ENCODE peak calls at places on chromosomes 1 and 21, in ten cellular contexts. One of them, this sample, is unnamed.

GRCh38 chr1:105483436-105483835 is 1573.0 kb upstream of the PRMT6 start:
- DNase-seq in sigmoid colon: no peak
- DNase-seq in pancreas: no peak
- DNase-seq in heart left ventricle: no peak
- DNase-seq in right atrium auricular region: no peak
- DNase-seq in psoas muscle: no peak
- DNase-seq in CD4-positive, alpha-beta memory T cell: no peak
- DNase-seq in Peyer's patch: no peak
- DNase-seq in lung: no peak
- DNase-seq in left ventricle myocardium inferior: no peak
- DNase-seq in this sample: no peak

GRCh38 chr1:95022527-95022926 is 50.2 kb downstream of the ALG14 start:
- DNase-seq in sigmoid colon: no peak
- DNase-seq in pancreas: no peak
- DNase-seq in heart left ventricle: no peak
- DNase-seq in right atrium auricular region: no peak
- DNase-seq in psoas muscle: no peak
- DNase-seq in CD4-positive, alpha-beta memory T cell: no peak
- DNase-seq in Peyer's patch: no peak
- DNase-seq in lung: no peak
- DNase-seq in left ventricle myocardium inferior: no peak
- DNase-seq in this sample: no peak

GRCh38 chr1:46076343-46076742 is 56.1 kb downstream of the PIK3R3 start:
- DNase-seq in sigmoid colon: no peak
- DNase-seq in pancreas: no peak
- DNase-seq in heart left ventricle: no peak
- DNase-seq in right atrium auricular region: no peak
- DNase-seq in psoas muscle: no peak
- DNase-seq in CD4-positive, alpha-beta memory T cell: no peak
- DNase-seq in Peyer's patch: no peak
- DNase-seq in lung: no peak
- DNase-seq in left ventricle myocardium inferior: no peak
- DNase-seq in this sample: no peak

GRCh38 chr1:23417570-23417969 is 7.0 kb downstream of the TCEA3 start:
- DNase-seq in sigmoid colon: no peak
- DNase-seq in pancreas: peak; percentile 91
- DNase-seq in heart left ventricle: peak; percentile 79
- DNase-seq in right atrium auricular region: no peak
- DNase-seq in psoas muscle: peak; percentile 75
- DNase-seq in CD4-positive, alpha-beta memory T cell: no peak
- DNase-seq in Peyer's patch: no peak
- DNase-seq in lung: no peak
- DNase-seq in left ventricle myocardium inferior: peak; percentile 45
- DNase-seq in this sample: no peak

GRCh38 chr1:4422496-4423289 is 231.7 kb upstream of the AJAP1 start:
- DNase-seq in sigmoid colon: no peak
- DNase-seq in pancreas: no peak
- DNase-seq in heart left ventricle: no peak
- DNase-seq in right atrium auricular region: no peak
- DNase-seq in psoas muscle: no peak
- DNase-seq in CD4-positive, alpha-beta memory T cell: no peak
- DNase-seq in Peyer's patch: no peak
- DNase-seq in lung: no peak
- DNase-seq in left ventricle myocardium inferior: no peak
- DNase-seq in this sample: no peak

GRCh38 chr1:201709564-201710295 is 119.2 kb upstream of the IPO9 start:
- DNase-seq in sigmoid colon: peak; percentile 90
- DNase-seq in pancreas: peak; percentile 88
- DNase-seq in heart left ventricle: peak; percentile 86
- DNase-seq in right atrium auricular region: peak; percentile 82
- DNase-seq in psoas muscle: peak; percentile 85
- DNase-seq in CD4-positive, alpha-beta memory T cell: peak; percentile 35
- DNase-seq in Peyer's patch: peak; percentile 52
- DNase-seq in lung: peak; percentile 69
- DNase-seq in left ventricle myocardium inferior: peak; percentile 80
- DNase-seq in this sample: peak; percentile 15

GRCh38 chr1:58816072-58816746 is 32.4 kb upstream of the JUN start:
- DNase-seq in sigmoid colon: peak; percentile 96
- DNase-seq in pancreas: peak; percentile 94
- DNase-seq in heart left ventricle: peak; percentile 96
- DNase-seq in right atrium auricular region: peak; percentile 89
- DNase-seq in psoas muscle: peak; percentile 95
- DNase-seq in CD4-positive, alpha-beta memory T cell: peak; percentile 77
- DNase-seq in Peyer's patch: peak; percentile 85
- DNase-seq in lung: peak; percentile 92
- DNase-seq in left ventricle myocardium inferior: peak; percentile 93
- DNase-seq in this sample: peak; percentile 75

GRCh38 chr1:93878501-93878888 is 511 bp downstream of the DNTTIP2 start:
- DNase-seq in sigmoid colon: peak; percentile 66
- DNase-seq in pancreas: peak; percentile 61
- DNase-seq in heart left ventricle: peak; percentile 50
- DNase-seq in right atrium auricular region: no peak
- DNase-seq in psoas muscle: peak; percentile 82
- DNase-seq in CD4-positive, alpha-beta memory T cell: peak; percentile 38
- DNase-seq in Peyer's patch: peak; percentile 52
- DNase-seq in lung: peak; percentile 48
- DNase-seq in left ventricle myocardium inferior: peak; percentile 20
- DNase-seq in this sample: peak; percentile 79

GRCh38 chr1:147171399-147172167 is 687 bp downstream of the PRKAB2 start:
- DNase-seq in sigmoid colon: no peak
- DNase-seq in pancreas: no peak
- DNase-seq in heart left ventricle: no peak
- DNase-seq in right atrium auricular region: no peak
- DNase-seq in psoas muscle: no peak
- DNase-seq in CD4-positive, alpha-beta memory T cell: no peak
- DNase-seq in Peyer's patch: no peak
- DNase-seq in lung: no peak
- DNase-seq in left ventricle myocardium inferior: no peak
- DNase-seq in this sample: no peak

GRCh38 chr1:153364181-153364580 is 6.5 kb downstream of the S100A9 start:
- DNase-seq in sigmoid colon: no peak
- DNase-seq in pancreas: no peak
- DNase-seq in heart left ventricle: no peak
- DNase-seq in right atrium auricular region: no peak
- DNase-seq in psoas muscle: no peak
- DNase-seq in CD4-positive, alpha-beta memory T cell: no peak
- DNase-seq in Peyer's patch: no peak
- DNase-seq in lung: no peak
- DNase-seq in left ventricle myocardium inferior: no peak
- DNase-seq in this sample: no peak

GRCh38 chr1:191290441-191290840 is 812.8 kb upstream of the BRINP3 start:
- DNase-seq in sigmoid colon: no peak
- DNase-seq in pancreas: no peak
- DNase-seq in heart left ventricle: no peak
- DNase-seq in right atrium auricular region: no peak
- DNase-seq in psoas muscle: no peak
- DNase-seq in CD4-positive, alpha-beta memory T cell: no peak
- DNase-seq in Peyer's patch: no peak
- DNase-seq in lung: no peak
- DNase-seq in left ventricle myocardium inferior: no peak
- DNase-seq in this sample: no peak

GRCh38 chr21:23384679-23385078 is 2222.6 kb downstream of the MRPL39 start:
- DNase-seq in sigmoid colon: no peak
- DNase-seq in pancreas: no peak
- DNase-seq in heart left ventricle: no peak
- DNase-seq in right atrium auricular region: no peak
- DNase-seq in psoas muscle: no peak
- DNase-seq in CD4-positive, alpha-beta memory T cell: no peak
- DNase-seq in Peyer's patch: no peak
- DNase-seq in lung: no peak
- DNase-seq in left ventricle myocardium inferior: no peak
- DNase-seq in this sample: no peak
- H3K4me3 ChIP-seq in sigmoid colon: no peak overlapping the region
- H3K4me3 ChIP-seq in pancreas: no peak overlapping the region
- H3K4me3 ChIP-seq in heart left ventricle: no peak overlapping the region
- H3K4me3 ChIP-seq in right atrium auricular region: no peak overlapping the region
- H3K4me3 ChIP-seq in psoas muscle: no peak overlapping the region
- H3K4me3 ChIP-seq in CD4-positive, alpha-beta memory T cell: no peak overlapping the region
- H3K4me3 ChIP-seq in Peyer's patch: no peak overlapping the region
- H3K4me3 ChIP-seq in lung: no peak overlapping the region
- H3K4me3 ChIP-seq in left ventricle myocardium inferior: no peak overlapping the region
- H3K4me3 ChIP-seq in this sample: no peak overlapping the region

GRCh38 chr1:184428604-184429003 is 41.8 kb downstream of the C1orf21 start:
- DNase-seq in sigmoid colon: no peak
- DNase-seq in pancreas: no peak
- DNase-seq in heart left ventricle: no peak
- DNase-seq in right atrium auricular region: no peak
- DNase-seq in psoas muscle: no peak
- DNase-seq in CD4-positive, alpha-beta memory T cell: no peak
- DNase-seq in Peyer's patch: no peak
- DNase-seq in lung: no peak
- DNase-seq in left ventricle myocardium inferior: no peak
- DNase-seq in this sample: no peak
- H3K4me1 ChIP-seq in sigmoid colon: no peaks in the 10 kb centered on the region
- H3K4me1 ChIP-seq in pancreas: no peaks in the 10 kb centered on the region
- H3K4me1 ChIP-seq in heart left ventricle: no peaks in the 10 kb centered on the region
- H3K4me1 ChIP-seq in right atrium auricular region: peaks cover 40% of the 10 kb centered on the region
- H3K4me1 ChIP-seq in psoas muscle: peaks cover 37% of the 10 kb centered on the region
- H3K4me1 ChIP-seq in CD4-positive, alpha-beta memory T cell: no peaks in the 10 kb centered on the region
- H3K4me1 ChIP-seq in Peyer's patch: peaks cover 4% of the 10 kb centered on the region
- H3K4me1 ChIP-seq in lung: peaks cover 12% of the 10 kb centered on the region
- H3K4me1 ChIP-seq in left ventricle myocardium inferior: peaks cover 53% of the 10 kb centered on the region
- H3K4me1 ChIP-seq in this sample: no peaks in the 10 kb centered on the region

GRCh38 chr1:167196185-167196584 is 24.5 kb upstream of the POU2F1 start:
- DNase-seq in sigmoid colon: no peak
- DNase-seq in pancreas: no peak
- DNase-seq in heart left ventricle: no peak
- DNase-seq in right atrium auricular region: no peak
- DNase-seq in psoas muscle: no peak
- DNase-seq in CD4-positive, alpha-beta memory T cell: no peak
- DNase-seq in Peyer's patch: no peak
- DNase-seq in lung: no peak
- DNase-seq in left ventricle myocardium inferior: no peak
- DNase-seq in this sample: no peak

GRCh38 chr1:167190747-167191237 is 29.9 kb upstream of the POU2F1 start:
- DNase-seq in sigmoid colon: no peak
- DNase-seq in pancreas: no peak
- DNase-seq in heart left ventricle: no peak
- DNase-seq in right atrium auricular region: no peak
- DNase-seq in psoas muscle: no peak
- DNase-seq in CD4-positive, alpha-beta memory T cell: no peak
- DNase-seq in Peyer's patch: no peak
- DNase-seq in lung: no peak
- DNase-seq in left ventricle myocardium inferior: no peak
- DNase-seq in this sample: no peak

GRCh38 chr1:167186771-167187170 is 33.9 kb upstream of the POU2F1 start:
- DNase-seq in sigmoid colon: no peak
- DNase-seq in pancreas: no peak
- DNase-seq in heart left ventricle: no peak
- DNase-seq in right atrium auricular region: no peak
- DNase-seq in psoas muscle: no peak
- DNase-seq in CD4-positive, alpha-beta memory T cell: no peak
- DNase-seq in Peyer's patch: no peak
- DNase-seq in lung: no peak
- DNase-seq in left ventricle myocardium inferior: no peak
- DNase-seq in this sample: no peak

GRCh38 chr1:167194182-167194581 is 26.5 kb upstream of the POU2F1 start:
- DNase-seq in sigmoid colon: no peak
- DNase-seq in pancreas: no peak
- DNase-seq in heart left ventricle: no peak
- DNase-seq in right atrium auricular region: no peak
- DNase-seq in psoas muscle: no peak
- DNase-seq in CD4-positive, alpha-beta memory T cell: no peak
- DNase-seq in Peyer's patch: no peak
- DNase-seq in lung: no peak
- DNase-seq in left ventricle myocardium inferior: no peak
- DNase-seq in this sample: no peak

DNA sequence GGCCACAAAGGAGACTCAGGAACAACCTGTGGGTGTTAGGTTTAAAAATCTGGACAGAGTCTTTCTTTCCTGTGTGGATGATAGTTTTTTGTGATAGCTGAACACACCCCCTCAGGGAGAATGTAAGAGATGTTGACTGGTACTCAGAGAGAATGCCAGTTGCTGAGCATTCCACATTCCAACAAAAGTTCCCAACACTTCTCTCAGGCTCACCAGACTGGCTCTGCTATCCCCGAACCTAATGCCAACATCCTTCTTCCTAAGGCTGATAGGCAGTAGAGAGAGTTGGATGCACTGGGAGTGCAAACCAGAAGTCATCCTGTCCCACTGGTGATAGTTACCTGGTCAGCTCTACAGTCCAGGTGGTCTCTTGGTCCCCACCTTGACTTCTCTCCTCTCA is 28.7 kb upstream of the POU2F1 start:
- DNase-seq in sigmoid colon: no peak
- DNase-seq in pancreas: no peak
- DNase-seq in heart left ventricle: no peak
- DNase-seq in right atrium auricular region: no peak
- DNase-seq in psoas muscle: no peak
- DNase-seq in CD4-positive, alpha-beta memory T cell: no peak
- DNase-seq in Peyer's patch: no peak
- DNase-seq in lung: no peak
- DNase-seq in left ventricle myocardium inferior: no peak
- DNase-seq in this sample: no peak
- H3K27ac ChIP-seq in sigmoid colon: no peak overlapping the region
- H3K27ac ChIP-seq in pancreas: no peak overlapping the region
- H3K27ac ChIP-seq in heart left ventricle: no peak overlapping the region
- H3K27ac ChIP-seq in right atrium auricular region: no peak overlapping the region
- H3K27ac ChIP-seq in psoas muscle: no peak overlapping the region
- H3K27ac ChIP-seq in CD4-positive, alpha-beta memory T cell: no peak overlapping the region
- H3K27ac ChIP-seq in Peyer's patch: no peak overlapping the region
- H3K27ac ChIP-seq in lung: no peak overlapping the region
- H3K27ac ChIP-seq in left ventricle myocardium inferior: no peak overlapping the region
- H3K27ac ChIP-seq in this sample: no peak overlapping the region

DNA sequence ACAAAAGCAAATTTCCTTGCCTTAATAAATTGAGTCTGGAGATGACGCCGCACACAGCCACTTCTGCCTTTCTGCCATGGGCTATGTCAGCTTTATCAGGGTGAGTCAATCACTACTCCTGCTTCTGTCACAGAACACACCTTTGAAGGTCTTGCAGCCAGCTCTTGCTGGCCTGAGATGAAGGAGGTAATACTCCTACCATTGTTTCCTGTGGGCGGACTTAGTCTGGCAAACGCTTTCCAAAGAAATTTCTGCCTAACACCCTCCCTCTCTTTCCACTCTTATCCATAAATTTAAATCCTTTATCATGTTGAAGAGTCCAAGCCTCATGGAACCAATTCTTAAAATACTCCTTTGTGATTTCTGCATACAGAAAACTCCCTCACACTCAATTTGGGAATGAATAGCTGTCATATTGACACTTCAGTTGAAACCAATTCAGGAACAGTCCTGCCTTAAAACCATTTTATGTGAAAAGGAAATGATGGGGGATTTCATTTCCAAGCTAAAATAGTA is 633.1 kb upstream of the CHRM3 start:
- DNase-seq in sigmoid colon: no peak
- DNase-seq in pancreas: no peak
- DNase-seq in heart left ventricle: no peak
- DNase-seq in right atrium auricular region: no peak
- DNase-seq in psoas muscle: no peak
- DNase-seq in CD4-positive, alpha-beta memory T cell: no peak
- DNase-seq in Peyer's patch: no peak
- DNase-seq in lung: no peak
- DNase-seq in left ventricle myocardium inferior: no peak
- DNase-seq in this sample: no peak
- H3K4me3 ChIP-seq in sigmoid colon: no peak overlapping the region
- H3K4me3 ChIP-seq in pancreas: no peak overlapping the region
- H3K4me3 ChIP-seq in heart left ventricle: no peak overlapping the region
- H3K4me3 ChIP-seq in right atrium auricular region: no peak overlapping the region
- H3K4me3 ChIP-seq in psoas muscle: no peak overlapping the region
- H3K4me3 ChIP-seq in CD4-positive, alpha-beta memory T cell: no peak overlapping the region
- H3K4me3 ChIP-seq in Peyer's patch: no peak overlapping the region
- H3K4me3 ChIP-seq in lung: no peak overlapping the region
- H3K4me3 ChIP-seq in left ventricle myocardium inferior: no peak overlapping the region
- H3K4me3 ChIP-seq in this sample: no peak overlapping the region